ENCODE peak calls at places on chromosome 2, in ten cellular contexts. V is brain microvascular endothelial cell; Q is left colon; R is dermis blood vessel endothelial cell; D is CD4-positive, alpha-beta memory T cell; G is MM.1S; X is globus pallidus; N is glutamatergic neuron; K is MCF 10A; T is cardiac muscle cell. F is an unnamed sample.

GRCh38 chr2:142874293-142874814 is 3.1 kb upstream of the KYNU start:
- DNase-seq in V (peak), Q (peak), R (peak), D (no peak), G (no peak), X (no peak), N (no peak), K (peak), T (no peak), F (no peak)

GRCh38 chr2:193818801-193819499 is 1624.2 kb upstream of the TMEFF2 start:
- DNase-seq in V (no peak), Q (no peak), R (no peak), D (no peak), G (no peak), X (no peak), N (no peak), K (no peak), T (no peak), F (no peak)

GRCh38 chr2:128273469-128274081 is 45.1 kb downstream of the HS6ST1 start:
- DNase-seq in V (no peak), Q (no peak), R (no peak), D (no peak), G (no peak), X (no peak), N (no peak), K (no peak), T (no peak), F (peak)

GRCh38 chr2:237714690-237715458 is 83.7 kb upstream of the RBM44 start:
- DNase-seq in V (peak), Q (peak), R (peak), D (no peak), G (no peak), X (no peak), N (no peak), K (no peak), T (peak), F (no peak)

GRCh38 chr2:129164220-129164619 is 815.2 kb upstream of the RAB6C start:
- DNase-seq in V (no peak), Q (no peak), R (no peak), D (no peak), G (no peak), X (no peak), N (no peak), K (no peak), T (no peak), F (no peak)

GRCh38 chr2:149595069-149595963 is 7.7 kb upstream of the MMADHC start:
- DNase-seq in V (no peak), Q (no peak), R (no peak), D (no peak), G (no peak), X (no peak), N (no peak), K (peak), T (no peak), F (no peak)

GRCh38 chr2:64831134-64831976 is 157.8 kb upstream of the SLC1A4 start:
- DNase-seq in V (peak), Q (peak), R (peak), D (peak), G (peak), X (peak), N (peak), K (peak), T (peak), F (peak)

GRCh38 chr2:223494987-223495386 is 107.2 kb downstream of the SCG2 start:
- DNase-seq in V (no peak), Q (no peak), R (no peak), D (no peak), G (no peak), X (no peak), N (no peak), K (no peak), T (no peak), F (no peak)

GRCh38 chr2:64455545-64455944 is 1.6 kb downstream of the LGALSL start:
- DNase-seq in V (no peak), Q (no peak), R (peak), D (no peak), G (no peak), X (no peak), N (no peak), K (peak), T (no peak), F (no peak)

GRCh38 chr2:105215586-105216192 is 25.9 kb upstream of the GPR45 start:
- DNase-seq in V (no peak), Q (no peak), R (no peak), D (no peak), G (no peak), X (no peak), N (no peak), K (no peak), T (no peak), F (no peak)

GRCh38 chr2:226172939-226173338 is 626.7 kb downstream of the IRS1 start:
- DNase-seq in V (no peak), Q (no peak), R (no peak), D (no peak), G (no peak), X (no peak), N (no peak), K (no peak), T (no peak), F (no peak)

F was measured in SHP77.